ENCODE peak calls at places on chromosomes 3 and 15, in eight cellular contexts. A is fibroblast of lung, N is heart right ventricle, Z is sigmoid colon, J is RWPE2, C is epithelial cell of esophagus, R is GM23248, M is cardiac muscle cell. O is an unnamed sample.

GRCh38 chr3:171822707-171823106 is 12.4 kb upstream of the PLD1 start:
- DNase-seq in A (no peak), N (no peak), Z (no peak), J (no peak), C (no peak), R (no peak), M (no peak), O (no peak)

GRCh38 chr3:52357151-52358080 is 41.3 kb downstream of the DNAH1 start:
- DNase-seq in A (no peak), N (peak; percentile 2), Z (no peak), J (no peak), C (no peak), R (no peak), M (no peak), O (no peak)

GRCh38 chr15:72086010-72086697 is 31.8 kb downstream of the MYO9A start:
- DNase-seq in A (no peak), N (no peak), Z (no peak), J (no peak), C (peak; percentile 22), R (no peak), M (no peak), O (no peak)

GRCh38 chr15:55741592-55742497 is 1.1 kb downstream of the PRTG start:
- DNase-seq in A (no peak), N (no peak), Z (no peak), J (no peak), C (peak; percentile 4), R (no peak), M (peak; percentile 10), O (no peak)

GRCh38 chr3:48472673-48472922 is 26.1 kb downstream of the ATRIP start:
- DNase-seq in A (no peak), N (peak; percentile 27), Z (no peak), J (no peak), C (peak; percentile 67), R (no peak), M (no peak), O (no peak)

GRCh38 chr3:69092030-69092513 is 7.3 kb downstream of the ARL6IP5 start:
- DNase-seq in A (peak; percentile 13), N (no peak), Z (no peak), J (no peak), C (no peak), R (no peak), M (no peak), O (no peak)

GRCh38 chr3:72306800-72307341 is 521.9 kb upstream of the PROK2 start:
- DNase-seq in A (peak; percentile 27), N (no peak), Z (no peak), J (no peak), C (peak; percentile 13), R (no peak), M (no peak), O (peak; percentile 64)

GRCh38 chr3:46393011-46393410 is 13.9 kb downstream of the CCR5AS start:
- DNase-seq in A (no peak), N (no peak), Z (no peak), J (no peak), C (no peak), R (no peak), M (no peak), O (no peak)

GRCh38 chr3:41112466-41112865 is 86.8 kb upstream of the CTNNB1 start:
- DNase-seq in A (no peak), N (no peak), Z (no peak), J (no peak), C (no peak), R (no peak), M (no peak), O (no peak)

GRCh38 chr3:69244036-69244435 is 121.6 kb upstream of the LMOD3 start:
- DNase-seq in A (no peak), N (no peak), Z (no peak), J (no peak), C (no peak), R (no peak), M (no peak), O (no peak)

GRCh38 chr3:184260571-184261269 is 633 bp downstream of the CAMK2N2 start:
- DNase-seq in A (no peak), N (no peak), Z (no peak), J (no peak), C (no peak), R (peak; percentile 8), M (no peak), O (no peak)

GRCh38 chr15:51874751-51875644 is 45.5 kb downstream of the TMOD3 start:
- DNase-seq in A (peak; percentile 98), N (no peak), Z (peak; percentile 67), J (peak; percentile 96), C (peak; percentile 99), R (peak; percentile 98), M (peak; percentile 96), O (peak; percentile 94)

GRCh38 chr3:117600112-117600511 is 890.5 kb downstream of the TUSC7 start:
- DNase-seq in A (no peak), N (no peak), Z (no peak), J (no peak), C (peak; percentile 48), R (no peak), M (no peak), O (no peak)

GRCh38 chr15:31401282-31401681 is 74.6 kb downstream of the KLF13 start:
- DNase-seq in A (no peak), N (peak; percentile 16), Z (no peak), J (no peak), C (no peak), R (no peak), M (no peak), O (no peak)

GRCh38 chr3:116777181-116777840 is 67.7 kb downstream of the TUSC7 start:
- DNase-seq in A (peak; percentile 21), N (no peak), Z (no peak), J (no peak), C (peak; percentile 4), R (peak; percentile 20), M (no peak), O (no peak)

GRCh38 chr3:50195501-50196252 is 4.3 kb downstream of the GNAT1 start:
- DNase-seq in A (no peak), N (no peak), Z (no peak), J (no peak), C (no peak), R (peak; percentile 54), M (no peak), O (no peak)

GRCh38 chr3:85560088-85560790 is 601.5 kb downstream of the CADM2 start:
- DNase-seq in A (peak; percentile 85), N (peak; percentile 19), Z (no peak), J (no peak), C (peak; percentile 34), R (peak; percentile 7), M (peak; percentile 72), O (peak; percentile 78)

GRCh38 chr15:90219421-90220141 is 14.2 kb downstream of the CIB1 start:
- DNase-seq in A (no peak), N (peak; percentile 60), Z (no peak), J (no peak), C (no peak), R (peak; percentile 53), M (peak; percentile 33), O (no peak)

GRCh38 chr15:92958105-92958504 is 58.0 kb downstream of the CHD2 start:
- DNase-seq in A (peak; percentile 92), N (no peak), Z (no peak), J (no peak), C (peak; percentile 75), R (peak; percentile 60), M (peak; percentile 34), O (peak; percentile 28)

GRCh38 chr3:42539871-42540714 is 37.6 kb downstream of the VIPR1 start:
- DNase-seq in A (no peak), N (no peak), Z (peak; percentile 61), J (no peak), C (peak; percentile 60), R (peak; percentile 26), M (peak; percentile 42), O (no peak)

DNA sequence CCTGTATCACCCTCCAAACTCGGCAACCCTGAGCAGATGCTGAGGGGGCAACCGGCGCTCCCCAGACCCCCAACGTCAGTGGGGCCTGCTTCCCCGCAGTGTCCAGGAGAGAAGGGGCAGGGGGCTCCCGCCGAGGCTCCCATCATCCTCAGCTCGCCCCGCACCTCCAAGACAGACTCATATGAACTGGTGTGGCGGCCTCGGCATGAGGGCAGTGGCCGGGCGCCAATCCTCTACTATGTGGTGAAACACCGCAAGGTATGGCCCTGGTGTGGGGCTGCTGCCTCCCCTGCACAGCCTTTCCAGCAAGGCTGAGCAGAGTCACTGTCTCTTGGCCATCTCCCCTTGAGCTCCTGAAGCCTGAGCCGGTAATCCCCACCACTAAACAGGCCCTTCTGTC is 63.1 kb downstream of the BOC start:
- DNase-seq in A (no peak), N (no peak), Z (peak; percentile 63), J (no peak), C (no peak), R (no peak), M (no peak), O (no peak)
- H3K4me3 ChIP-seq in A (no peak overlapping the region), N (no peak overlapping the region), Z (no peak overlapping the region), J (no peak overlapping the region), C (no peak overlapping the region), R (no peak overlapping the region), M (no peak overlapping the region), O (no peak overlapping the region)

GRCh38 chr15:33068531-33068990 is 126.0 kb downstream of the FMN1 start:
- DNase-seq in A (peak; percentile 42), N (no peak), Z (no peak), J (peak; percentile 82), C (peak; percentile 90), R (peak; percentile 39), M (no peak), O (no peak)
- H3K4me3 ChIP-seq in A (no peak overlapping the region), N (no peak overlapping the region), Z (no peak overlapping the region), J (no peak overlapping the region), C (no peak overlapping the region), R (peak overlapping the region; percentile 60), M (no peak overlapping the region), O (no peak overlapping the region)

DNA sequence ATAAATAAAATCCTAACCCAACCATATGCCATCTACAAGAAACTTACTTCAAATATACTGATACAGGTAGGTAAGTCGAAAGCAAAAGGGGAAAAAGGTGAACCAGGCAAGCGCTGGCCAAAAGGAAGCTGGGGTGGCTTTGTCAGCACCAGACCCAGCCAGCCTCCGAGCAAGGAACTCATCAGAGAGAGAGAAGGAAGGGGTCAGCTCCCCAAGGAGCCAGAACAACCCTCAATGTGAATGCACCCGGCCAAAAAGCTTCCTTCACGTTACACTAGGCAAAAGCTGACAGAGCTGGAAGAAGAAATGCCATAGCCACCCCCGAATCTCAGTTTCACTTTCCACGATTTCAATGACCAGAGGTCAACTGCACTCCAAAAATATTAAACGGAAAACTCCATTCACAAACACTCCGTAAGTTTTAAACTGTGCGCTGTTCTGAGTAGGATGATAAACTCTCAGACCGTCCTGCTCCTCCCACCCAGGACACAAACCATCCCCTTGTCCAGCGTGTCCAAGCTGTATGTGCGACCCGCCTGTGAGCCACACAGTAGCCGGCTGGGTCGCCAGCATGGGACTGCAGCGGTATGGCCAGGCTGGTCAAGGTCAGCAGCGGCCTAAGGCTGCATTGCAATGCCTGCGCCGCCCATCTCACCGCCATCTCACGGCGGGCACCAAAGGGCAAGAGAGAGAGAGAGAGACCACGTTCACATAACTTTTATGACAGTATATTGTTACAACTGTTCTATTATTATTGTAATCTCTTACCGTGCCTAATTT is 29.8 kb downstream of the CYFIP1 start:
- DNase-seq in A (no peak), N (no peak), Z (peak; percentile 64), J (no peak), C (no peak), R (no peak), M (no peak), O (no peak)
- H3K4me3 ChIP-seq in A (peak overlapping the region; percentile 2), N (peak overlapping the region; percentile 39), Z (no peak overlapping the region), J (no peak overlapping the region), C (no peak overlapping the region), R (no peak overlapping the region), M (no peak overlapping the region), O (no peak overlapping the region)

DNA sequence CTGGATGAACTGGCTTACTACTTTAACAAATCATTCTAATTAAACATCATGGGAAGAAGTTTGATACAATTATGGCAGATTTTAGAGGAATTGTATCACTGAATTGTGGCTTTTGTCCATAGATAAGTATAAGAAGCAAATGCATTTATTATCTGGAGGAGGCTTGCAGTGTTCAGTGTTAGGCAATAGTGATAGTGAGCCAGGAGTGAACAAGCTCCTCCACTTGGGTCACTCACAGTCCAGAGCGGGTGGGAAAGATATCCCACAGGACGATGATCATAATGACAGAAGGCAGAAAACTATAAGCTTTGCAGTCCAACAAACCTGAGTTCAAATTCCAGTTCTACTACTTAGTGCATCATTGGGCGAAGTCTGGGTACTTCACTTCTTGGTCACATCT is 64.0 kb upstream of the VILL start:
- DNase-seq in A (no peak), N (no peak), Z (no peak), J (no peak), C (no peak), R (no peak), M (peak; percentile 72), O (no peak)
- H3K4me3 ChIP-seq in A (no peak overlapping the region), N (no peak overlapping the region), Z (no peak overlapping the region), J (no peak overlapping the region), C (no peak overlapping the region), R (no peak overlapping the region), M (no peak overlapping the region), O (no peak overlapping the region)